ENCODE peak calls at places on chromosomes 3 and 15, in seven cellular contexts. R is glutamatergic neuron, E is osteoblast, S is IMR-90, Y is SK-N-SH, X is mesothelial cell of epicardium, Q is A549. O is an unnamed sample.

GRCh38 chr15:45205192-45205591 is 17.4 kb upstream of the SHF start:
- DNase-seq in R (peak; percentile 76), E (peak; percentile 83), S (peak; percentile 69), Y (peak; percentile 74), X (peak; percentile 58), Q (peak; percentile 55), O (peak; percentile 70)

GRCh38 chr15:65071381-65071811 is 3.6 kb upstream of the RASL12 start:
- DNase-seq in R (no peak), E (peak; percentile 80), S (no peak), Y (no peak), X (no peak), Q (no peak), O (no peak)

GRCh38 chr3:147702499-147702898 is 293.3 kb downstream of the ZIC1 start:
- DNase-seq in R (no peak), E (no peak), S (no peak), Y (no peak), X (no peak), Q (no peak), O (no peak)

GRCh38 chr3:192597511-192597910 is 129.8 kb downstream of the FGF12 start:
- DNase-seq in R (no peak), E (no peak), S (no peak), Y (no peak), X (no peak), Q (no peak), O (no peak)

GRCh38 chr3:173529062-173529711 is 131.6 kb downstream of the NLGN1 start:
- DNase-seq in R (no peak), E (no peak), S (peak; percentile 4), Y (peak; percentile 11), X (no peak), Q (no peak), O (no peak)

GRCh38 chr15:101293122-101293521 is 1.9 kb downstream of the SNRPA1 start:
- DNase-seq in R (no peak), E (no peak), S (no peak), Y (no peak), X (no peak), Q (no peak), O (no peak)

GRCh38 chr3:52339612-52340011 is 23.5 kb downstream of the DNAH1 start:
- DNase-seq in R (no peak), E (peak; percentile 71), S (peak; percentile 87), Y (peak; percentile 68), X (no peak), Q (peak; percentile 42), O (peak; percentile 83)

GRCh38 chr3:147368151-147368550 is 38.2 kb downstream of the ZIC4 start:
- DNase-seq in R (no peak), E (no peak), S (no peak), Y (no peak), X (no peak), Q (no peak), O (no peak)

GRCh38 chr3:43996379-43997301 is 245.0 kb upstream of the TOPAZ1 start:
- DNase-seq in R (peak; percentile 69), E (peak; percentile 93), S (no peak), Y (no peak), X (no peak), Q (peak; percentile 36), O (peak; percentile 41)

GRCh38 chr3:134360046-134360445 is 14.2 kb downstream of the AMOTL2 start:
- DNase-seq in R (no peak), E (no peak), S (no peak), Y (no peak), X (no peak), Q (no peak), O (peak; percentile 8)

GRCh38 chr3:183487896-183488295 is 59.5 kb upstream of the MCF2L2 start:
- DNase-seq in R (no peak), E (no peak), S (no peak), Y (no peak), X (no peak), Q (no peak), O (no peak)

GRCh38 chr15:66951976-66952375 is 113.4 kb upstream of the SMAD3 start:
- DNase-seq in R (no peak), E (no peak), S (peak; percentile 42), Y (no peak), X (no peak), Q (no peak), O (no peak)

GRCh38 chr3:48069339-48069738 is 53.1 kb upstream of the MAP4 start:
- DNase-seq in R (no peak), E (no peak), S (no peak), Y (no peak), X (no peak), Q (no peak), O (no peak)

GRCh38 chr15:89971592-89971997 is 29.5 kb upstream of the ZNF710 start:
- DNase-seq in R (peak; percentile 78), E (peak; percentile 91), S (peak; percentile 52), Y (peak; percentile 80), X (peak; percentile 79), Q (peak; percentile 87), O (peak; percentile 48)

GRCh38 chr3:141280086-141280485 is 48.5 kb downstream of the PXYLP1 start:
- DNase-seq in R (no peak), E (no peak), S (peak; percentile 26), Y (no peak), X (no peak), Q (no peak), O (peak; percentile 82)

GRCh38 chr3:50303038-50303815 is at the start of gene HYAL1:
- DNase-seq in R (no peak), E (no peak), S (no peak), Y (peak; percentile 70), X (no peak), Q (no peak), O (no peak)

GRCh38 chr15:85825719-85826118 is 31.0 kb upstream of the KLHL25 start:
- DNase-seq in R (peak; percentile 41), E (no peak), S (no peak), Y (no peak), X (no peak), Q (no peak), O (no peak)

GRCh38 chr3:47772788-47773187 is 8.9 kb downstream of the SMARCC1 start:
- DNase-seq in R (no peak), E (peak; percentile 48), S (no peak), Y (no peak), X (no peak), Q (no peak), O (no peak)

GRCh38 chr15:77620297-77620696 is 12.4 kb downstream of the LINGO1 start:
- DNase-seq in R (peak; percentile 17), E (no peak), S (no peak), Y (peak; percentile 60), X (no peak), Q (no peak), O (no peak)

GRCh38 chr15:77619883-77620282 is 12.8 kb downstream of the LINGO1 start:
- DNase-seq in R (no peak), E (no peak), S (no peak), Y (no peak), X (no peak), Q (no peak), O (no peak)

GRCh38 chr15:77615472-77615871 is 17.2 kb downstream of the LINGO1 start:
- DNase-seq in R (no peak), E (no peak), S (no peak), Y (no peak), X (no peak), Q (no peak), O (no peak)

GRCh38 chr15:77616072-77616471 is 16.6 kb downstream of the LINGO1 start:
- DNase-seq in R (no peak), E (no peak), S (no peak), Y (no peak), X (no peak), Q (no peak), O (no peak)

GRCh38 chr15:77617507-77618285 is 15.0 kb downstream of the LINGO1 start:
- DNase-seq in R (no peak), E (peak; percentile 88), S (no peak), Y (no peak), X (no peak), Q (peak; percentile 60), O (peak; percentile 28)
- TF ChIP-seq CTCF in R (no peak), E (peak; percentile 52), S (peak; percentile 21), Y (peak; percentile 47), X (peak; percentile 22), Q (peak; percentile 52), O (peak; percentile 72)

GRCh38 chr15:31365032-31365654 is 38.5 kb downstream of the KLF13 start:
- DNase-seq in R (no peak), E (peak; percentile 3), S (no peak), Y (no peak), X (no peak), Q (no peak), O (no peak)

GRCh38 chr15:31364301-31365031 is 37.8 kb downstream of the KLF13 start:
- DNase-seq in R (no peak), E (peak; percentile 65), S (no peak), Y (peak; percentile 65), X (no peak), Q (no peak), O (no peak)

GRCh38 chr15:31366169-31366734 is 39.6 kb downstream of the KLF13 start:
- DNase-seq in R (no peak), E (peak; percentile 78), S (no peak), Y (peak; percentile 55), X (no peak), Q (no peak), O (peak; percentile 13)

GRCh38 chr15:31367021-31367729 is 40.5 kb downstream of the KLF13 start:
- DNase-seq in R (no peak), E (peak; percentile 65), S (no peak), Y (no peak), X (no peak), Q (no peak), O (no peak)

GRCh38 chr15:31365655-31366127 is 39.1 kb downstream of the KLF13 start:
- DNase-seq in R (peak; percentile 79), E (peak; percentile 99), S (peak; percentile 72), Y (peak; percentile 78), X (peak; percentile 67), Q (no peak), O (peak; percentile 72)
- TF ChIP-seq CTCF in R (no peak), E (peak; percentile 45), S (peak; percentile 45), Y (no peak), X (no peak), Q (no peak), O (peak; percentile 47)

GRCh38 chr15:58981808-58982475 is 5.5 kb upstream of the RNF111 start:
- DNase-seq in R (no peak), E (peak; percentile 55), S (no peak), Y (no peak), X (no peak), Q (no peak), O (no peak)

GRCh38 chr15:58988011-58988785 is 735 bp downstream of the RNF111 start:
- DNase-seq in R (peak; percentile 90), E (peak; percentile 75), S (peak; percentile 28), Y (peak; percentile 87), X (peak; percentile 62), Q (peak; percentile 77), O (no peak)

GRCh38 chr15:58985443-58985842 is 2.0 kb upstream of the RNF111 start:
- DNase-seq in R (peak; percentile 21), E (peak; percentile 11), S (peak; percentile 19), Y (no peak), X (no peak), Q (no peak), O (no peak)

GRCh38 chr15:58987501-58988010 is at the start of gene RNF111:
- DNase-seq in R (peak; percentile 85), E (peak; percentile 97), S (peak; percentile 97), Y (peak; percentile 92), X (peak; percentile 80), Q (peak; percentile 98), O (peak; percentile 96)

GRCh38 chr15:58987036-58987435 is 427 bp upstream of the RNF111 start:
- DNase-seq in R (no peak), E (no peak), S (peak; percentile 57), Y (peak; percentile 32), X (no peak), Q (peak; percentile 18), O (no peak)
- TF ChIP-seq CTCF in R (no peak), E (no peak), S (no peak), Y (no peak), X (no peak), Q (no peak), O (no peak)

GRCh38 chr3:188052229-188052965 is 101.6 kb upstream of the LPP start:
- DNase-seq in R (no peak), E (peak; percentile 86), S (peak; percentile 32), Y (no peak), X (peak; percentile 77), Q (no peak), O (no peak)
- TF ChIP-seq CTCF in R (no peak), E (peak; percentile 55), S (peak; percentile 26), Y (peak; percentile 24), X (no peak), Q (no peak), O (no peak)